ENCODE peak calls at places on chromosomes 3 and 15, in eight cellular contexts. One of them, this sample, is unnamed.

GRCh38 chr3:40843851-40844548 is 319.2 kb downstream of the ZNF621 start:
- DNase-seq in transverse colon: no peak
- DNase-seq in H1: peak
- DNase-seq in lung: no peak
- DNase-seq in astrocyte: no peak
- DNase-seq in choroid plexus epithelial cell: no peak
- DNase-seq in lower lobe of right lung: no peak
- DNase-seq in cardiac fibroblast: no peak
- DNase-seq in this sample: no peak

GRCh38 chr3:59321881-59322540 is 272.2 kb upstream of the CFAP20DC start:
- DNase-seq in transverse colon: no peak
- DNase-seq in H1: no peak
- DNase-seq in lung: no peak
- DNase-seq in astrocyte: peak
- DNase-seq in choroid plexus epithelial cell: no peak
- DNase-seq in lower lobe of right lung: no peak
- DNase-seq in cardiac fibroblast: no peak
- DNase-seq in this sample: no peak

GRCh38 chr3:169430687-169431404 is 232.7 kb downstream of the MECOM start:
- DNase-seq in transverse colon: no peak
- DNase-seq in H1: no peak
- DNase-seq in lung: no peak
- DNase-seq in astrocyte: peak
- DNase-seq in choroid plexus epithelial cell: peak
- DNase-seq in lower lobe of right lung: no peak
- DNase-seq in cardiac fibroblast: peak
- DNase-seq in this sample: no peak

GRCh38 chr15:101522621-101523559 is 33.4 kb upstream of the PCSK6 start:
- DNase-seq in transverse colon: no peak
- DNase-seq in H1: no peak
- DNase-seq in lung: peak
- DNase-seq in astrocyte: no peak
- DNase-seq in choroid plexus epithelial cell: no peak
- DNase-seq in lower lobe of right lung: no peak
- DNase-seq in cardiac fibroblast: no peak
- DNase-seq in this sample: no peak

GRCh38 chr3:138051946-138052802 is 42.2 kb downstream of the CLDN18 start:
- DNase-seq in transverse colon: no peak
- DNase-seq in H1: no peak
- DNase-seq in lung: peak
- DNase-seq in astrocyte: no peak
- DNase-seq in choroid plexus epithelial cell: peak
- DNase-seq in lower lobe of right lung: peak
- DNase-seq in cardiac fibroblast: peak
- DNase-seq in this sample: no peak

GRCh38 chr3:108091498-108092259 is 848 bp upstream of the CD47 start:
- DNase-seq in transverse colon: peak
- DNase-seq in H1: no peak
- DNase-seq in lung: no peak
- DNase-seq in astrocyte: peak
- DNase-seq in choroid plexus epithelial cell: no peak
- DNase-seq in lower lobe of right lung: peak
- DNase-seq in cardiac fibroblast: no peak
- DNase-seq in this sample: no peak

GRCh38 chr15:98805434-98806274 is 157.3 kb downstream of the IGF1R start:
- DNase-seq in transverse colon: peak
- DNase-seq in H1: no peak
- DNase-seq in lung: no peak
- DNase-seq in astrocyte: no peak
- DNase-seq in choroid plexus epithelial cell: peak
- DNase-seq in lower lobe of right lung: no peak
- DNase-seq in cardiac fibroblast: no peak
- DNase-seq in this sample: no peak

GRCh38 chr15:45397116-45397665 is 18.8 kb upstream of the GATM start:
- DNase-seq in transverse colon: no peak
- DNase-seq in H1: no peak
- DNase-seq in lung: no peak
- DNase-seq in astrocyte: no peak
- DNase-seq in choroid plexus epithelial cell: no peak
- DNase-seq in lower lobe of right lung: no peak
- DNase-seq in cardiac fibroblast: no peak
- DNase-seq in this sample: no peak

GRCh38 chr3:45864760-45865567 is 21.4 kb upstream of the CCR9 start:
- DNase-seq in transverse colon: no peak
- DNase-seq in H1: no peak
- DNase-seq in lung: no peak
- DNase-seq in astrocyte: no peak
- DNase-seq in choroid plexus epithelial cell: no peak
- DNase-seq in lower lobe of right lung: no peak
- DNase-seq in cardiac fibroblast: no peak
- DNase-seq in this sample: no peak

GRCh38 chr15:80999623-81000036 is 1.1 kb upstream of the TLNRD1 start:
- DNase-seq in transverse colon: peak
- DNase-seq in H1: no peak
- DNase-seq in lung: no peak
- DNase-seq in astrocyte: no peak
- DNase-seq in choroid plexus epithelial cell: no peak
- DNase-seq in lower lobe of right lung: peak
- DNase-seq in cardiac fibroblast: no peak
- DNase-seq in this sample: no peak

GRCh38 chr15:81071130-81071529 is 62.9 kb upstream of the CFAP161 start:
- DNase-seq in transverse colon: no peak
- DNase-seq in H1: no peak
- DNase-seq in lung: no peak
- DNase-seq in astrocyte: peak
- DNase-seq in choroid plexus epithelial cell: peak
- DNase-seq in lower lobe of right lung: no peak
- DNase-seq in cardiac fibroblast: peak
- DNase-seq in this sample: no peak

GRCh38 chr3:46812237-46812791 is 50.9 kb downstream of the MYL3 start:
- DNase-seq in transverse colon: peak
- DNase-seq in H1: peak
- DNase-seq in lung: peak
- DNase-seq in astrocyte: peak
- DNase-seq in choroid plexus epithelial cell: peak
- DNase-seq in lower lobe of right lung: peak
- DNase-seq in cardiac fibroblast: peak
- DNase-seq in this sample: no peak

GRCh38 chr15:67564590-67565345 is 22.3 kb downstream of the MAP2K5 start:
- DNase-seq in transverse colon: no peak
- DNase-seq in H1: no peak
- DNase-seq in lung: no peak
- DNase-seq in astrocyte: peak
- DNase-seq in choroid plexus epithelial cell: peak
- DNase-seq in lower lobe of right lung: no peak
- DNase-seq in cardiac fibroblast: peak
- DNase-seq in this sample: no peak

GRCh38 chr3:148791955-148792354 is 35.7 kb upstream of the CPB1 start:
- DNase-seq in transverse colon: no peak
- DNase-seq in H1: no peak
- DNase-seq in lung: no peak
- DNase-seq in astrocyte: no peak
- DNase-seq in choroid plexus epithelial cell: no peak
- DNase-seq in lower lobe of right lung: no peak
- DNase-seq in cardiac fibroblast: no peak
- DNase-seq in this sample: no peak

GRCh38 chr15:36506733-36507356 is 72.6 kb upstream of the CDIN1 start:
- DNase-seq in transverse colon: no peak
- DNase-seq in H1: no peak
- DNase-seq in lung: no peak
- DNase-seq in astrocyte: no peak
- DNase-seq in choroid plexus epithelial cell: no peak
- DNase-seq in lower lobe of right lung: no peak
- DNase-seq in cardiac fibroblast: no peak
- DNase-seq in this sample: no peak

GRCh38 chr3:24222165-24222805 is 272.4 kb downstream of the THRB start:
- DNase-seq in transverse colon: no peak
- DNase-seq in H1: no peak
- DNase-seq in lung: no peak
- DNase-seq in astrocyte: peak
- DNase-seq in choroid plexus epithelial cell: no peak
- DNase-seq in lower lobe of right lung: no peak
- DNase-seq in cardiac fibroblast: peak
- DNase-seq in this sample: no peak

GRCh38 chr3:183895296-183895695 is 10.6 kb upstream of the PARL start:
- DNase-seq in transverse colon: peak
- DNase-seq in H1: no peak
- DNase-seq in lung: no peak
- DNase-seq in astrocyte: peak
- DNase-seq in choroid plexus epithelial cell: peak
- DNase-seq in lower lobe of right lung: no peak
- DNase-seq in cardiac fibroblast: peak
- DNase-seq in this sample: no peak

GRCh38 chr3:132256984-132257383 is 60.2 kb upstream of the ACP3 start:
- DNase-seq in transverse colon: peak
- DNase-seq in H1: no peak
- DNase-seq in lung: no peak
- DNase-seq in astrocyte: peak
- DNase-seq in choroid plexus epithelial cell: peak
- DNase-seq in lower lobe of right lung: no peak
- DNase-seq in cardiac fibroblast: peak
- DNase-seq in this sample: no peak

GRCh38 chr3:8996681-8997121 is 33.4 kb upstream of the RAD18 start:
- DNase-seq in transverse colon: no peak
- DNase-seq in H1: no peak
- DNase-seq in lung: no peak
- DNase-seq in astrocyte: peak
- DNase-seq in choroid plexus epithelial cell: peak
- DNase-seq in lower lobe of right lung: no peak
- DNase-seq in cardiac fibroblast: peak
- DNase-seq in this sample: peak

GRCh38 chr15:100310511-100310910 is 31.3 kb downstream of the ADAMTS17 start:
- DNase-seq in transverse colon: no peak
- DNase-seq in H1: no peak
- DNase-seq in lung: no peak
- DNase-seq in astrocyte: no peak
- DNase-seq in choroid plexus epithelial cell: no peak
- DNase-seq in lower lobe of right lung: no peak
- DNase-seq in cardiac fibroblast: no peak
- DNase-seq in this sample: no peak

GRCh38 chr15:65634381-65634780 is 12.6 kb downstream of the SLC24A1 start:
- DNase-seq in transverse colon: no peak
- DNase-seq in H1: no peak
- DNase-seq in lung: no peak
- DNase-seq in astrocyte: no peak
- DNase-seq in choroid plexus epithelial cell: no peak
- DNase-seq in lower lobe of right lung: no peak
- DNase-seq in cardiac fibroblast: peak
- DNase-seq in this sample: no peak

GRCh38 chr15:95226835-95227234 is 995.5 kb downstream of the MCTP2 start:
- DNase-seq in transverse colon: no peak
- DNase-seq in H1: no peak
- DNase-seq in lung: no peak
- DNase-seq in astrocyte: no peak
- DNase-seq in choroid plexus epithelial cell: no peak
- DNase-seq in lower lobe of right lung: no peak
- DNase-seq in cardiac fibroblast: no peak
- DNase-seq in this sample: no peak

GRCh38 chr3:169769287-169770181 is at the start of gene ACTRT3:
- DNase-seq in transverse colon: peak
- DNase-seq in H1: no peak
- DNase-seq in lung: peak
- DNase-seq in astrocyte: peak
- DNase-seq in choroid plexus epithelial cell: peak
- DNase-seq in lower lobe of right lung: peak
- DNase-seq in cardiac fibroblast: peak
- DNase-seq in this sample: peak

DNA sequence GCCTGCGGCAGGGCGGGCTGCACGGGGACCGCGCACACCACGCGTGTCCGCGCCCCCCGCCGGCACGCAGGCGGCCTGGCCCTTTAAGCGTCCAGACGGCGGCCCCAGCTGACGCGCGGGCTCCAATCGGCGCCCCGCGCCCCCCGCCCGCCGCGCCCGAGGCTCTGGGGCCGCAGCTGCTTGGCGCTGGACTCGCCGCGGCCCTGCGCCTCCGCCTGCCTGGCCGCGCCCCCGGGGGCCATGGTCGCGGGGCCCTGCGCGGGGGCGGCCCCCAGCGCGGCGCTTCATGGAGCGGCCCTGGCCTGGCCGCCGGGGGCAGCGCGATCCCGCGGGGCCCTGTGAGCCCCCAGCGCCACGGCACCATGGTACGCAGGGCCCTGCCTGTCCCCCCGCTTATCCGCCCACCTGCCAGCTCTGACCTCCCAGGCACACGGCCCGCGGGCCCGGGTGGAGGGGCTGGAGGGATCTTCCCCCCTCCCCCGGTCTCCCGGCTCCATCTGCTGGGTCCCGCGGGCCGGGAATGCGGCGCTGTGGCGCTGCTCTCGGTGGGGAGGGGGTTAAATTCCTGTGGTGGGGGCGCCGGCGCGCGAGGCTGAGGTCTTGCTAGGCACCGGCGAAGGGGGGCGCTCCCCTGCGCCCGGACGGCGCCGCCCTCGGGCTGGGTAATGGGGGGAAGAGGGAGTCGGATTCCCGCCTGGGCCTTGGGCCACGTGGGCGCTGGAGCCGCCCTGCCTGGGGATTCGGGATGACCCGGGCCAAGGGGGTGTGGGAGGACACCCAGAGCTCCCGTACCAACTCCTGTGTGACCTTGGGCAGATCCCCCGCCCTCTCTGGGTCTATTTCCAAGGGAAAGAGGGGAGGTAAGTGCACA is 1.1 kb downstream of the ZBTB47 start:
- DNase-seq in transverse colon: peak
- DNase-seq in H1: peak
- DNase-seq in lung: no peak
- DNase-seq in astrocyte: peak
- DNase-seq in choroid plexus epithelial cell: peak
- DNase-seq in lower lobe of right lung: no peak
- DNase-seq in cardiac fibroblast: peak
- DNase-seq in this sample: peak
- TF ChIP-seq CTCF in transverse colon: no peak
- TF ChIP-seq CTCF in H1: no peak
- TF ChIP-seq CTCF in lung: no peak
- TF ChIP-seq CTCF in astrocyte: no peak
- TF ChIP-seq CTCF in choroid plexus epithelial cell: peak
- TF ChIP-seq CTCF in lower lobe of right lung: peak
- TF ChIP-seq CTCF in cardiac fibroblast: no peak
- TF ChIP-seq CTCF in this sample: no peak

GRCh38 chr3:69115731-69116130 is 6.7 kb downstream of the LMOD3 start:
- DNase-seq in transverse colon: no peak
- DNase-seq in H1: no peak
- DNase-seq in lung: no peak
- DNase-seq in astrocyte: peak
- DNase-seq in choroid plexus epithelial cell: peak
- DNase-seq in lower lobe of right lung: no peak
- DNase-seq in cardiac fibroblast: peak
- DNase-seq in this sample: no peak
- H3K4me3 ChIP-seq in transverse colon: no peak
- H3K4me3 ChIP-seq in H1: no peak
- H3K4me3 ChIP-seq in lung: no peak
- H3K4me3 ChIP-seq in astrocyte: no peak
- H3K4me3 ChIP-seq in choroid plexus epithelial cell: no peak
- H3K4me3 ChIP-seq in lower lobe of right lung: no peak
- H3K4me3 ChIP-seq in cardiac fibroblast: no peak
- H3K4me3 ChIP-seq in this sample: no peak

GRCh38 chr3:128426128-128426921 is 40.4 kb downstream of the DNAJB8 start:
- DNase-seq in transverse colon: peak
- DNase-seq in H1: no peak
- DNase-seq in lung: no peak
- DNase-seq in astrocyte: no peak
- DNase-seq in choroid plexus epithelial cell: peak
- DNase-seq in lower lobe of right lung: peak
- DNase-seq in cardiac fibroblast: peak
- DNase-seq in this sample: peak
- TF ChIP-seq CTCF in transverse colon: peak
- TF ChIP-seq CTCF in H1: no peak
- TF ChIP-seq CTCF in lung: peak
- TF ChIP-seq CTCF in astrocyte: peak
- TF ChIP-seq CTCF in choroid plexus epithelial cell: peak
- TF ChIP-seq CTCF in lower lobe of right lung: peak
- TF ChIP-seq CTCF in cardiac fibroblast: peak
- TF ChIP-seq CTCF in this sample: peak

GRCh38 chr3:112811917-112812660 is 34.6 kb downstream of the CD200R1L start:
- DNase-seq in transverse colon: no peak
- DNase-seq in H1: no peak
- DNase-seq in lung: no peak
- DNase-seq in astrocyte: no peak
- DNase-seq in choroid plexus epithelial cell: peak
- DNase-seq in lower lobe of right lung: no peak
- DNase-seq in cardiac fibroblast: no peak
- DNase-seq in this sample: no peak
- H3K4me3 ChIP-seq in transverse colon: no peak
- H3K4me3 ChIP-seq in H1: no peak
- H3K4me3 ChIP-seq in lung: no peak
- H3K4me3 ChIP-seq in astrocyte: no peak
- H3K4me3 ChIP-seq in choroid plexus epithelial cell: no peak
- H3K4me3 ChIP-seq in lower lobe of right lung: no peak
- H3K4me3 ChIP-seq in cardiac fibroblast: no peak
- H3K4me3 ChIP-seq in this sample: no peak

This sample was measured in dorsolateral prefrontal cortex.